ENCODE peak calls at places on chromosomes 5 and 9, in seven cellular contexts. Q is COR-L47; U is activated CD8-positive, alpha-beta memory T cell treated with anti-CD3 and anti-CD28 coated beads, Interleukin-2, amount 50 U/mL, for 48 hours; J is A172; T is AG09309; N is spleen; G is upper lobe of right lung. E is an unnamed sample.

GRCh38 chr5:103505581-103506305 is 56.8 kb downstream of the NUDT12 start:
- DNase-seq in N (no peak), J (peak), Q (no peak), G (no peak), U (no peak), T (peak), E (no peak)

GRCh38 chr5:172093965-172094364 is 87.5 kb upstream of the FBXW11 start:
- DNase-seq in Q (no peak), G (peak), J (no peak), N (no peak), U (no peak), T (no peak), E (peak)

GRCh38 chr5:34538026-34538672 is 118.0 kb upstream of the RAI14 start:
- DNase-seq in T (no peak), N (no peak), G (peak), J (no peak), Q (no peak), U (no peak), E (no peak)

GRCh38 chr5:132103380-132103951 is 29.9 kb downstream of the CSF2 start:
- DNase-seq in N (peak), Q (no peak), U (peak), J (peak), T (peak), G (peak), E (peak)

GRCh38 chr9:98022447-98022846 is 34.1 kb upstream of the NANS start:
- DNase-seq in T (no peak), J (peak), Q (no peak), N (no peak), G (no peak), U (no peak), E (no peak)

GRCh38 chr9:136686794-136687711 is at the start of gene AGPAT2:
- DNase-seq in J (peak), U (peak), Q (peak), N (peak), T (no peak), G (peak), E (peak)

GRCh38 chr9:128341435-128341849 is 1.1 kb downstream of the SLC27A4 start:
- DNase-seq in J (peak), N (peak), U (peak), T (no peak), Q (peak), G (no peak), E (peak)

GRCh38 chr5:92081958-92082712 is 699.0 kb upstream of the ARRDC3 start:
- DNase-seq in U (no peak), N (no peak), T (no peak), J (no peak), G (no peak), Q (no peak), E (no peak)

GRCh38 chr5:155679530-155679929 is 647.4 kb upstream of the SGCD start:
- DNase-seq in T (no peak), J (no peak), G (no peak), N (no peak), U (no peak), Q (no peak), E (no peak)

GRCh38 chr9:19471737-19472648 is 63.2 kb downstream of the ACER2 start:
- DNase-seq in J (peak), U (peak), Q (peak), T (no peak), G (peak), N (peak), E (peak)

GRCh38 chr9:14524881-14525515 is 168.2 kb downstream of the ZDHHC21 start:
- DNase-seq in N (no peak), U (no peak), Q (no peak), G (no peak), T (no peak), J (no peak), E (no peak)

GRCh38 chr5:179281688-179282087 is 63.6 kb downstream of the ADAMTS2 start:
- DNase-seq in J (no peak), Q (no peak), T (no peak), N (peak), G (no peak), U (no peak), E (peak)

GRCh38 chr9:95017661-95018060 is 291.2 kb downstream of the AOPEP start:
- DNase-seq in N (no peak), T (no peak), J (no peak), Q (no peak), U (no peak), G (no peak), E (no peak)

GRCh38 chr5:173864126-173865075 is 23.7 kb upstream of the CPEB4 start:
- DNase-seq in Q (no peak), J (no peak), U (no peak), N (peak), T (no peak), G (peak), E (no peak)

GRCh38 chr5:110738503-110738811 is 350 bp upstream of the SLC25A46 start:
- DNase-seq in G (no peak), Q (no peak), U (peak), J (no peak), N (peak), T (no peak), E (no peak)

GRCh38 chr5:65730910-65731309 is 8.9 kb downstream of the NLN start:
- DNase-seq in Q (no peak), G (no peak), N (no peak), U (no peak), T (no peak), J (no peak), E (no peak)

GRCh38 chr5:81768960-81769452 is 18.1 kb upstream of the SSBP2 start:
- DNase-seq in U (no peak), J (peak), N (no peak), Q (no peak), G (no peak), T (peak), E (no peak)

GRCh38 chr9:133203506-133204075 is 5.5 kb downstream of the OBP2B start:
- DNase-seq in N (peak), G (peak), Q (no peak), T (no peak), U (peak), J (no peak), E (peak)

GRCh38 chr9:133742849-133743444 is 4.8 kb upstream of the SARDH start:
- DNase-seq in T (peak), Q (peak), G (peak), N (peak), U (peak), J (peak), E (peak)

GRCh38 chr9:132238992-132239391 is 77.1 kb downstream of the NTNG2 start:
- DNase-seq in Q (no peak), N (peak), T (no peak), G (peak), U (no peak), J (no peak), E (no peak)

GRCh38 chr9:132631685-132632084 is 38.1 kb downstream of the DDX31 start:
- DNase-seq in U (no peak), N (no peak), T (no peak), G (no peak), J (no peak), Q (no peak), E (no peak)

GRCh38 chr9:123267481-123268239 is 726 bp downstream of the STRBP start:
- DNase-seq in T (no peak), Q (peak), J (no peak), G (peak), N (peak), U (peak), E (no peak)

GRCh38 chr5:54651482-54652076 is 134.0 kb downstream of the SNX18 start:
- DNase-seq in U (no peak), G (peak), N (no peak), Q (peak), J (no peak), T (no peak), E (peak)

GRCh38 chr9:34491596-34491995 is 31.2 kb downstream of the ENHO start:
- DNase-seq in U (no peak), N (no peak), T (no peak), Q (no peak), J (no peak), G (no peak), E (no peak)

GRCh38 chr9:33129886-33130284 is 37.3 kb downstream of the B4GALT1 start:
- DNase-seq in J (no peak), Q (no peak), N (peak), G (no peak), U (no peak), T (no peak), E (no peak)

GRCh38 chr9:130817862-130818261 is 17.2 kb upstream of the ABL1 start:
- DNase-seq in G (no peak), Q (no peak), U (no peak), N (no peak), J (no peak), T (no peak), E (no peak)

GRCh38 chr5:163379298-163380155 is 57.9 kb upstream of the CCNG1 start:
- DNase-seq in T (peak), Q (no peak), G (no peak), J (peak), N (no peak), U (no peak), E (no peak)

GRCh38 chr5:78647411-78647818 is 1.2 kb downstream of the LHFPL2 start:
- DNase-seq in J (peak), T (no peak), N (no peak), U (no peak), Q (no peak), G (no peak), E (no peak)

GRCh38 chr5:1728846-1729245 is 70.8 kb downstream of the MRPL36 start:
- DNase-seq in T (no peak), G (peak), N (no peak), J (no peak), Q (no peak), U (no peak), E (peak)

GRCh38 chr5:172453206-172453985 is 929 bp downstream of the SH3PXD2B start:
- DNase-seq in U (no peak), G (peak), T (no peak), J (peak), Q (no peak), N (no peak), E (peak)

GRCh38 chr9:127899200-127899943 is at the start of gene ST6GALNAC6:
- DNase-seq in T (no peak), J (no peak), U (peak), Q (peak), N (peak), G (peak), E (no peak)

GRCh38 chr9:93582115-93582514 is 5.7 kb downstream of the PHF2 start:
- DNase-seq in Q (peak), U (peak), J (no peak), T (no peak), N (no peak), G (peak), E (peak)

GRCh38 chr9:76883341-76883740 is 22.6 kb downstream of the PRUNE2 start:
- DNase-seq in N (no peak), J (no peak), T (no peak), Q (no peak), U (no peak), G (no peak), E (no peak)

GRCh38 chr5:74135033-74135432 is 505.5 kb downstream of the ENC1 start:
- DNase-seq in G (no peak), J (no peak), N (no peak), T (no peak), U (no peak), Q (no peak), E (no peak)

GRCh38 chr9:34380511-34381315 is 4.0 kb upstream of the MYORG start:
- DNase-seq in G (peak), U (peak), Q (peak), J (no peak), T (no peak), N (peak), E (peak)

GRCh38 chr5:154697335-154697734 is 57.8 kb upstream of the LARP1 start:
- DNase-seq in U (no peak), J (no peak), T (no peak), N (no peak), G (no peak), Q (no peak), E (no peak)

GRCh38 chr9:93952784-93953491 is 2.2 kb downstream of the BARX1 start:
- DNase-seq in Q (no peak), T (no peak), G (no peak), J (no peak), U (no peak), N (no peak), E (no peak)

E was measured in tibial artery.